ENCODE peak calls at places on chromosomes 3 and 15, in ten cellular contexts. P, S, E, U, J, L, Y, C, V and I are unnamed samples.

GRCh38 chr15:41806291-41807181 is 21.4 kb upstream of the JMJD7 start:
- DNase-seq in S (no peak), C (no peak), L (peak; percentile 75), U (no peak), V (no peak), E (no peak), Y (no peak), P (no peak), J (peak; percentile 37), I (peak; percentile 37)

GRCh38 chr3:125150525-125151436 is 61.8 kb downstream of the SLC12A8 start:
- DNase-seq in J (peak; percentile 40), L (peak; percentile 91), S (peak; percentile 33), E (no peak), P (peak; percentile 77), C (peak; percentile 40), Y (no peak), U (no peak), V (no peak), I (peak; percentile 66)

GRCh38 chr15:60590935-60591490 is 112.1 kb upstream of the ICE2 start:
- DNase-seq in L (peak; percentile 88), E (peak; percentile 10), U (peak; percentile 50), S (peak; percentile 47), C (peak; percentile 34), Y (no peak), V (peak; percentile 54), P (no peak), J (peak; percentile 67), I (peak; percentile 65)

GRCh38 chr15:50148362-50148963 is 29.4 kb upstream of the ATP8B4 start:
- DNase-seq in J (no peak), E (peak; percentile 58), C (no peak), L (peak; percentile 88), U (no peak), S (peak; percentile 73), Y (peak; percentile 60), V (no peak), P (peak; percentile 43), I (peak; percentile 35)

GRCh38 chr15:100880897-100881242 is 1.2 kb downstream of the ALDH1A3 start:
- DNase-seq in C (no peak), P (no peak), L (no peak), V (no peak), U (no peak), S (no peak), J (no peak), E (no peak), Y (no peak), I (no peak)

GRCh38 chr15:68364028-68364659 is 67.8 kb downstream of the ITGA11 start:
- DNase-seq in Y (no peak), J (no peak), E (no peak), U (no peak), L (no peak), S (peak; percentile 24), C (no peak), V (no peak), P (no peak), I (no peak)

GRCh38 chr3:113211370-113212154 is at the start of gene BOC:
- DNase-seq in C (peak; percentile 45), U (peak; percentile 55), Y (peak; percentile 38), S (peak; percentile 52), V (peak; percentile 51), P (no peak), J (peak; percentile 63), L (peak; percentile 79), E (peak; percentile 73), I (peak; percentile 17)

GRCh38 chr3:141371882-141372281 is 3.6 kb downstream of the ZBTB38 start:
- DNase-seq in J (no peak), E (no peak), Y (no peak), C (no peak), U (no peak), P (no peak), S (no peak), L (no peak), V (no peak), I (no peak)

GRCh38 chr3:194773666-194774455 is 88.2 kb downstream of the FAM43A start:
- DNase-seq in V (no peak), Y (no peak), E (no peak), J (no peak), L (peak; percentile 29), C (no peak), S (peak; percentile 40), U (no peak), P (no peak), I (no peak)

GRCh38 chr3:41307065-41307464 is 107.8 kb downstream of the CTNNB1 start:
- DNase-seq in S (no peak), J (no peak), Y (no peak), U (no peak), V (no peak), E (no peak), C (no peak), L (no peak), P (no peak), I (peak; percentile 7)

GRCh38 chr3:182959474-182960350 is 20.6 kb downstream of the DCUN1D1 start:
- DNase-seq in L (no peak), V (no peak), E (no peak), S (no peak), P (no peak), U (no peak), J (no peak), C (no peak), Y (no peak), I (no peak)

GRCh38 chr3:127217594-127218456 is 24.9 kb downstream of the PRR23E start:
- DNase-seq in J (no peak), L (no peak), P (no peak), Y (peak; percentile 86), S (no peak), U (no peak), V (no peak), E (no peak), C (no peak), I (no peak)

GRCh38 chr15:34084086-34084485 is 17.6 kb downstream of the EMC7 start:
- DNase-seq in P (no peak), U (no peak), S (peak; percentile 90), Y (no peak), L (no peak), V (peak; percentile 48), J (no peak), E (peak; percentile 61), C (no peak), I (no peak)

GRCh38 chr3:168801792-168802191 is 706.1 kb upstream of the GOLIM4 start:
- DNase-seq in J (no peak), L (no peak), Y (peak; percentile 48), C (no peak), U (no peak), E (peak; percentile 90), V (no peak), S (peak; percentile 56), P (no peak), I (no peak)

GRCh38 chr15:80732148-80732547 is 37.0 kb downstream of the ABHD17C start:
- DNase-seq in S (no peak), P (no peak), Y (no peak), L (no peak), E (no peak), J (no peak), V (no peak), C (no peak), U (no peak), I (no peak)

GRCh38 chr3:155979746-155980145 is 109.3 kb downstream of the GMPS start:
- DNase-seq in P (no peak), S (no peak), J (no peak), C (no peak), V (no peak), U (no peak), E (peak; percentile 63), L (no peak), Y (no peak), I (no peak)

GRCh38 chr15:88274534-88275460 is 18.3 kb upstream of the NTRK3 start:
- DNase-seq in V (peak; percentile 71), E (no peak), U (peak; percentile 12), C (peak; percentile 91), L (peak; percentile 94), Y (no peak), P (peak; percentile 41), J (peak; percentile 54), S (peak; percentile 46), I (peak; percentile 77)
- TF ChIP-seq CTCF in V (peak; percentile 68), E (peak; percentile 86), U (no peak), C (peak; percentile 94), L (peak; percentile 90), Y (peak; percentile 80), P (peak; percentile 93), J (peak; percentile 72), S (peak; percentile 89), I (peak; percentile 97)

DNA sequence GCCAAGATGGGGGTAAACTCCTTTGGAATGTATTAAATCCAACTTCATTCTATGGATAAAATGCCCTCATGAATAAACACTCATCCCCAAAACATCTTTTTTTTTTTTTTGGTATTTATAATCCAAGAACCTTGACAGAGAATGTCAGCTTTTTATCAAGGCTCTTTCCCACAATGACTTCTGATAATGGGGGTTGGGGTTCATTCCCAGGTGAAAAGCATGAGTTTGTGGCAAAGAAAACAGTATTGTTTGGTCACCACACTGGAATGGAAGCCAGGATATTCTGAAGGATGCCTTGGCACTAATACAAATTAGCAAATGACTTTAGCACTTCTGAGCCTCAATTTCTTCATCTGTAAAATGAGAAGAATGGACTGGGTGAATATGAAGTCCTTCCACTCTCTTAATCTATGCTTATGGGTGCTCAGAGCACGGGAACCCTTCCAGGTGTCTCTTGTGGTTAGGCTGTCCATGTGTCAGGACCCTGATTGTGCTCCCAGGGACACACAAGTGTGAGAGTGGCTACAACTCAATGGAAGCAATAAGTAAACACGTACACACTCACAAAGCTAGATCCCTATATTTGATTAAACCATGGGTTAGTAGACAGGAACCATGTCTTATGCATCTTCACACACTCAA is 21.4 kb downstream of the RAB27A start:
- DNase-seq in S (no peak), L (no peak), V (no peak), Y (no peak), C (no peak), P (no peak), E (no peak), U (no peak), J (no peak), I (no peak)
- H3K4me1 ChIP-seq in S (no peaks in the 10 kb centered on the region), L (no peaks in the 10 kb centered on the region), V (no peaks in the 10 kb centered on the region), Y (no peaks in the 10 kb centered on the region), C (no peaks in the 10 kb centered on the region), P (no peaks in the 10 kb centered on the region), E (peaks cover 20% of the 10 kb centered on the region), U (no peaks in the 10 kb centered on the region), J (no peaks in the 10 kb centered on the region), I (peaks cover 17% of the 10 kb centered on the region)

GRCh38 chr15:26075770-26076169 is 212.6 kb upstream of the ATP10A start:
- DNase-seq in P (no peak), J (no peak), S (no peak), C (no peak), Y (no peak), L (no peak), U (no peak), E (no peak), V (no peak), I (no peak)
- H3K9me3 ChIP-seq in P (peaks cover 6% of the 10 kb centered on the region), J (no peaks in the 10 kb centered on the region), S (no peaks in the 10 kb centered on the region), C (peaks cover 3% of the 10 kb centered on the region), Y (no peaks in the 10 kb centered on the region), L (peaks cover 8% of the 10 kb centered on the region), U (no peaks in the 10 kb centered on the region), E (no peaks in the 10 kb centered on the region), V (no peaks in the 10 kb centered on the region), I (no peaks in the 10 kb centered on the region)

DNA sequence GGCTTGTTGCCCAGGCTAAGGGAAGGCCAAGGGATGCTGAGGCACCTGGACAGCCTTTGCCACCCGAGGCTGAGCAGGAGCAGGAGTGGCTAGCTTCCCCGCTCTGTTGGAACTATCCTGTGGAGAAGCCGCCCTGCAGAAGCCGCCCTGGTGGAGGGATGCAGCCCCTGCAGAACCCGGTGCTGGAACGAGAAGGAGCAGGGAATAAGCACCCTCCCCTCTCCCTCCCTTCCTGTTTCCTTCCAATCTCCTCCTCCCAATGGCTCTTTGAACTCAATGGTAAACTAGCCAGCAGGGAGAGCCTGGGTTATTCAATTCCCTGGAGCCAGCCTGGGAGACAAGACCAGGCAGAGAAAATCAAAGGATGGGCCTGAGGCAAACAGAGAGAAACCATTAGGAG is 11.8 kb upstream of the HRG start:
- DNase-seq in L (peak; percentile 89), P (no peak), V (no peak), S (no peak), E (no peak), Y (no peak), C (peak; percentile 15), U (no peak), J (no peak), I (peak; percentile 39)
- TF ChIP-seq CTCF in L (peak; percentile 65), P (peak; percentile 25), V (no peak), S (no peak), E (no peak), Y (no peak), C (no peak), U (no peak), J (no peak), I (peak; percentile 12)